ENCODE peak calls at places on chromosomes 16 and 17, in seven cellular contexts. One of them, this sample, is unnamed.

GRCh38 chr17:19614900-19615299 is 33.7 kb upstream of the ALDH3A2 start:
- DNase-seq in progenitor cell of endocrine pancreas: no peak
- DNase-seq in cardiac fibroblast: no peak
- DNase-seq in HFFc6: no peak
- DNase-seq in tibial nerve: no peak
- DNase-seq in CD4-positive, alpha-beta T cell: no peak
- DNase-seq in osteocyte: no peak
- DNase-seq in this sample: no peak

GRCh38 chr17:76293106-76293505 is 15.0 kb downstream of the QRICH2 start:
- DNase-seq in progenitor cell of endocrine pancreas: no peak
- DNase-seq in cardiac fibroblast: no peak
- DNase-seq in HFFc6: no peak
- DNase-seq in tibial nerve: no peak
- DNase-seq in CD4-positive, alpha-beta T cell: no peak
- DNase-seq in osteocyte: no peak
- DNase-seq in this sample: no peak

GRCh38 chr17:77146882-77147281 is 6.1 kb downstream of the SEC14L1 start:
- DNase-seq in progenitor cell of endocrine pancreas: peak
- DNase-seq in cardiac fibroblast: no peak
- DNase-seq in HFFc6: no peak
- DNase-seq in tibial nerve: no peak
- DNase-seq in CD4-positive, alpha-beta T cell: no peak
- DNase-seq in osteocyte: no peak
- DNase-seq in this sample: no peak

GRCh38 chr17:41651625-41652460 is 27.5 kb upstream of the KRT17 start:
- DNase-seq in progenitor cell of endocrine pancreas: no peak
- DNase-seq in cardiac fibroblast: no peak
- DNase-seq in HFFc6: no peak
- DNase-seq in tibial nerve: no peak
- DNase-seq in CD4-positive, alpha-beta T cell: no peak
- DNase-seq in osteocyte: no peak
- DNase-seq in this sample: no peak

GRCh38 chr16:77133706-77134105 is 57.3 kb upstream of the MON1B start:
- DNase-seq in progenitor cell of endocrine pancreas: no peak
- DNase-seq in cardiac fibroblast: no peak
- DNase-seq in HFFc6: no peak
- DNase-seq in tibial nerve: no peak
- DNase-seq in CD4-positive, alpha-beta T cell: no peak
- DNase-seq in osteocyte: no peak
- DNase-seq in this sample: no peak

GRCh38 chr17:14926526-14927122 is 338.5 kb downstream of the PMP22 start:
- DNase-seq in progenitor cell of endocrine pancreas: peak
- DNase-seq in cardiac fibroblast: peak
- DNase-seq in HFFc6: peak
- DNase-seq in tibial nerve: no peak
- DNase-seq in CD4-positive, alpha-beta T cell: peak
- DNase-seq in osteocyte: peak
- DNase-seq in this sample: peak

GRCh38 chr17:31211352-31212012 is 85.6 kb downstream of the OMG start:
- DNase-seq in progenitor cell of endocrine pancreas: no peak
- DNase-seq in cardiac fibroblast: no peak
- DNase-seq in HFFc6: peak
- DNase-seq in tibial nerve: no peak
- DNase-seq in CD4-positive, alpha-beta T cell: no peak
- DNase-seq in osteocyte: no peak
- DNase-seq in this sample: no peak

GRCh38 chr16:12159028-12159427 is 182.5 kb downstream of the SNX29 start:
- DNase-seq in progenitor cell of endocrine pancreas: no peak
- DNase-seq in cardiac fibroblast: no peak
- DNase-seq in HFFc6: no peak
- DNase-seq in tibial nerve: no peak
- DNase-seq in CD4-positive, alpha-beta T cell: no peak
- DNase-seq in osteocyte: no peak
- DNase-seq in this sample: no peak

GRCh38 chr17:50047488-50048126 is 8.3 kb upstream of the ITGA3 start:
- DNase-seq in progenitor cell of endocrine pancreas: no peak
- DNase-seq in cardiac fibroblast: peak
- DNase-seq in HFFc6: peak
- DNase-seq in tibial nerve: peak
- DNase-seq in CD4-positive, alpha-beta T cell: no peak
- DNase-seq in osteocyte: no peak
- DNase-seq in this sample: no peak

GRCh38 chr16:8568231-8568617 is 22.1 kb downstream of the TMEM114 start:
- DNase-seq in progenitor cell of endocrine pancreas: no peak
- DNase-seq in cardiac fibroblast: no peak
- DNase-seq in HFFc6: peak
- DNase-seq in tibial nerve: no peak
- DNase-seq in CD4-positive, alpha-beta T cell: no peak
- DNase-seq in osteocyte: no peak
- DNase-seq in this sample: no peak

GRCh38 chr17:40530988-40531971 is 29.9 kb upstream of the TNS4 start:
- DNase-seq in progenitor cell of endocrine pancreas: no peak
- DNase-seq in cardiac fibroblast: no peak
- DNase-seq in HFFc6: no peak
- DNase-seq in tibial nerve: peak
- DNase-seq in CD4-positive, alpha-beta T cell: peak
- DNase-seq in osteocyte: no peak
- DNase-seq in this sample: no peak

GRCh38 chr17:16652847-16653366 is 743 bp downstream of the ZNF624 start:
- DNase-seq in progenitor cell of endocrine pancreas: no peak
- DNase-seq in cardiac fibroblast: no peak
- DNase-seq in HFFc6: no peak
- DNase-seq in tibial nerve: no peak
- DNase-seq in CD4-positive, alpha-beta T cell: no peak
- DNase-seq in osteocyte: no peak
- DNase-seq in this sample: no peak

GRCh38 chr17:8806206-8807069 is 7.3 kb upstream of the MFSD6L start:
- DNase-seq in progenitor cell of endocrine pancreas: no peak
- DNase-seq in cardiac fibroblast: no peak
- DNase-seq in HFFc6: no peak
- DNase-seq in tibial nerve: no peak
- DNase-seq in CD4-positive, alpha-beta T cell: no peak
- DNase-seq in osteocyte: peak
- DNase-seq in this sample: no peak

GRCh38 chr16:22728167-22728836 is 85.7 kb upstream of the HS3ST2 start:
- DNase-seq in progenitor cell of endocrine pancreas: no peak
- DNase-seq in cardiac fibroblast: no peak
- DNase-seq in HFFc6: no peak
- DNase-seq in tibial nerve: no peak
- DNase-seq in CD4-positive, alpha-beta T cell: no peak
- DNase-seq in osteocyte: no peak
- DNase-seq in this sample: no peak

GRCh38 chr16:56866955-56867830 is 2.2 kb downstream of the SLC12A3 start:
- DNase-seq in progenitor cell of endocrine pancreas: peak
- DNase-seq in cardiac fibroblast: peak
- DNase-seq in HFFc6: peak
- DNase-seq in tibial nerve: no peak
- DNase-seq in CD4-positive, alpha-beta T cell: no peak
- DNase-seq in osteocyte: no peak
- DNase-seq in this sample: no peak

GRCh38 chr17:67696853-67697505 is 20.8 kb upstream of the NOL11 start:
- DNase-seq in progenitor cell of endocrine pancreas: no peak
- DNase-seq in cardiac fibroblast: no peak
- DNase-seq in HFFc6: no peak
- DNase-seq in tibial nerve: no peak
- DNase-seq in CD4-positive, alpha-beta T cell: no peak
- DNase-seq in osteocyte: no peak
- DNase-seq in this sample: no peak

GRCh38 chr16:49776085-49776501 is 79.8 kb downstream of the ZNF423 start:
- DNase-seq in progenitor cell of endocrine pancreas: no peak
- DNase-seq in cardiac fibroblast: peak
- DNase-seq in HFFc6: no peak
- DNase-seq in tibial nerve: no peak
- DNase-seq in CD4-positive, alpha-beta T cell: no peak
- DNase-seq in osteocyte: peak
- DNase-seq in this sample: no peak

GRCh38 chr17:49822829-49823228 is 25.0 kb downstream of the TAC4 start:
- DNase-seq in progenitor cell of endocrine pancreas: no peak
- DNase-seq in cardiac fibroblast: peak
- DNase-seq in HFFc6: no peak
- DNase-seq in tibial nerve: no peak
- DNase-seq in CD4-positive, alpha-beta T cell: no peak
- DNase-seq in osteocyte: no peak
- DNase-seq in this sample: no peak

GRCh38 chr16:52812945-52813556 is 239.6 kb downstream of the CHD9NB start:
- DNase-seq in progenitor cell of endocrine pancreas: no peak
- DNase-seq in cardiac fibroblast: peak
- DNase-seq in HFFc6: no peak
- DNase-seq in tibial nerve: no peak
- DNase-seq in CD4-positive, alpha-beta T cell: no peak
- DNase-seq in osteocyte: no peak
- DNase-seq in this sample: no peak

GRCh38 chr17:39551879-39552278 is 55.8 kb downstream of the NEUROD2 start:
- DNase-seq in progenitor cell of endocrine pancreas: no peak
- DNase-seq in cardiac fibroblast: peak
- DNase-seq in HFFc6: no peak
- DNase-seq in tibial nerve: no peak
- DNase-seq in CD4-positive, alpha-beta T cell: no peak
- DNase-seq in osteocyte: no peak
- DNase-seq in this sample: no peak

GRCh38 chr17:7747586-7747985 is 30.0 kb downstream of the DNAH2 start:
- DNase-seq in progenitor cell of endocrine pancreas: no peak
- DNase-seq in cardiac fibroblast: peak
- DNase-seq in HFFc6: peak
- DNase-seq in tibial nerve: no peak
- DNase-seq in CD4-positive, alpha-beta T cell: no peak
- DNase-seq in osteocyte: no peak
- DNase-seq in this sample: no peak

GRCh38 chr17:74442670-74443515 is 11.0 kb downstream of the GPRC5C start:
- DNase-seq in progenitor cell of endocrine pancreas: peak
- DNase-seq in cardiac fibroblast: peak
- DNase-seq in HFFc6: no peak
- DNase-seq in tibial nerve: peak
- DNase-seq in CD4-positive, alpha-beta T cell: no peak
- DNase-seq in osteocyte: no peak
- DNase-seq in this sample: no peak

GRCh38 chr17:66301864-66302741 is at the start of gene PRKCA:
- DNase-seq in progenitor cell of endocrine pancreas: peak
- DNase-seq in cardiac fibroblast: peak
- DNase-seq in HFFc6: peak
- DNase-seq in tibial nerve: peak
- DNase-seq in CD4-positive, alpha-beta T cell: peak
- DNase-seq in osteocyte: peak
- DNase-seq in this sample: peak

GRCh38 chr16:28597692-28598261 is 927 bp upstream of the SULT1A2 start:
- DNase-seq in progenitor cell of endocrine pancreas: no peak
- DNase-seq in cardiac fibroblast: peak
- DNase-seq in HFFc6: peak
- DNase-seq in tibial nerve: no peak
- DNase-seq in CD4-positive, alpha-beta T cell: no peak
- DNase-seq in osteocyte: no peak
- DNase-seq in this sample: no peak

GRCh38 chr16:67977005-67977404 is 3.3 kb downstream of the DPEP3 start:
- DNase-seq in progenitor cell of endocrine pancreas: no peak
- DNase-seq in cardiac fibroblast: no peak
- DNase-seq in HFFc6: no peak
- DNase-seq in tibial nerve: no peak
- DNase-seq in CD4-positive, alpha-beta T cell: no peak
- DNase-seq in osteocyte: no peak
- DNase-seq in this sample: no peak

GRCh38 chr16:2514333-2515179 is 804 bp downstream of the ATP6V0C start:
- DNase-seq in progenitor cell of endocrine pancreas: peak
- DNase-seq in cardiac fibroblast: no peak
- DNase-seq in HFFc6: no peak
- DNase-seq in tibial nerve: no peak
- DNase-seq in CD4-positive, alpha-beta T cell: no peak
- DNase-seq in osteocyte: no peak
- DNase-seq in this sample: no peak

GRCh38 chr17:68640601-68641000 is 39.4 kb upstream of the FAM20A start:
- DNase-seq in progenitor cell of endocrine pancreas: no peak
- DNase-seq in cardiac fibroblast: peak
- DNase-seq in HFFc6: no peak
- DNase-seq in tibial nerve: no peak
- DNase-seq in CD4-positive, alpha-beta T cell: no peak
- DNase-seq in osteocyte: no peak
- DNase-seq in this sample: no peak

GRCh38 chr17:67931227-67931626 is 65.0 kb downstream of the C17orf58 start:
- DNase-seq in progenitor cell of endocrine pancreas: no peak
- DNase-seq in cardiac fibroblast: peak
- DNase-seq in HFFc6: no peak
- DNase-seq in tibial nerve: no peak
- DNase-seq in CD4-positive, alpha-beta T cell: no peak
- DNase-seq in osteocyte: no peak
- DNase-seq in this sample: no peak

GRCh38 chr16:1381655-1382406 is 30.1 kb downstream of the GNPTG start:
- DNase-seq in progenitor cell of endocrine pancreas: no peak
- DNase-seq in cardiac fibroblast: no peak
- DNase-seq in HFFc6: no peak
- DNase-seq in tibial nerve: no peak
- DNase-seq in CD4-positive, alpha-beta T cell: no peak
- DNase-seq in osteocyte: no peak
- DNase-seq in this sample: no peak

DNA sequence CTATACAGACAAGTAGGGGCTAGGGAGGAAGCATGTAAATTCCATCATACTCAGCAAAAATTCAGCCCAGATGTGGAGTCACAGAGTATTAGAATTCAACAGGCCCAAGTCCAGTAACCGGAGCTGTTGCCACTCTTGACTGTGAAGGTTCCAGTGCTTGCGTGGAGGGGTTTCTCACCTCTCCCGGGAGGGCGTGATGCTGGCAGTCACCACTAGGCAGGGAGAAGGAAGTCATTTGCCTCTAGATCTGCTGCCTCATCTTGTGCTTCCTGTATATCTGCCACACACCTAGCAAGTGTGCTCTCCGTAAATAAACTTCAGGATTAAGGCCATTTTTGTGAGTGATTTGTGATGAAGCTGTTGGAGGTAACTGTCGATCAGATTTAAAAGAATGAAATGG is 1.0 kb upstream of the CKLF start:
- DNase-seq in progenitor cell of endocrine pancreas: no peak
- DNase-seq in cardiac fibroblast: no peak
- DNase-seq in HFFc6: no peak
- DNase-seq in tibial nerve: no peak
- DNase-seq in CD4-positive, alpha-beta T cell: peak
- DNase-seq in osteocyte: no peak
- DNase-seq in this sample: no peak
- TF ChIP-seq CTCF in progenitor cell of endocrine pancreas: peak
- TF ChIP-seq CTCF in cardiac fibroblast: peak
- TF ChIP-seq CTCF in HFFc6: peak
- TF ChIP-seq CTCF in tibial nerve: peak
- TF ChIP-seq CTCF in CD4-positive, alpha-beta T cell: peak
- TF ChIP-seq CTCF in osteocyte: no peak
- TF ChIP-seq CTCF in this sample: no peak

GRCh38 chr17:63442549-63443035 is 3.5 kb downstream of the CYB561 start:
- DNase-seq in progenitor cell of endocrine pancreas: no peak
- DNase-seq in cardiac fibroblast: no peak
- DNase-seq in HFFc6: no peak
- DNase-seq in tibial nerve: no peak
- DNase-seq in CD4-positive, alpha-beta T cell: no peak
- DNase-seq in osteocyte: no peak
- DNase-seq in this sample: no peak
- TF ChIP-seq CTCF in progenitor cell of endocrine pancreas: no peak
- TF ChIP-seq CTCF in cardiac fibroblast: peak
- TF ChIP-seq CTCF in HFFc6: no peak
- TF ChIP-seq CTCF in tibial nerve: no peak
- TF ChIP-seq CTCF in CD4-positive, alpha-beta T cell: no peak
- TF ChIP-seq CTCF in osteocyte: no peak
- TF ChIP-seq CTCF in this sample: no peak

GRCh38 chr16:14606102-14606501 is 24.0 kb downstream of the PARN start:
- DNase-seq in progenitor cell of endocrine pancreas: no peak
- DNase-seq in cardiac fibroblast: no peak
- DNase-seq in HFFc6: no peak
- DNase-seq in tibial nerve: no peak
- DNase-seq in CD4-positive, alpha-beta T cell: no peak
- DNase-seq in osteocyte: no peak
- DNase-seq in this sample: no peak
- TF ChIP-seq CTCF in progenitor cell of endocrine pancreas: no peak
- TF ChIP-seq CTCF in cardiac fibroblast: no peak
- TF ChIP-seq CTCF in HFFc6: no peak
- TF ChIP-seq CTCF in tibial nerve: no peak
- TF ChIP-seq CTCF in CD4-positive, alpha-beta T cell: no peak
- TF ChIP-seq CTCF in osteocyte: no peak
- TF ChIP-seq CTCF in this sample: no peak

GRCh38 chr16:88505405-88506082 is 52.5 kb downstream of the ZFPM1 start:
- DNase-seq in progenitor cell of endocrine pancreas: no peak
- DNase-seq in cardiac fibroblast: peak
- DNase-seq in HFFc6: no peak
- DNase-seq in tibial nerve: no peak
- DNase-seq in CD4-positive, alpha-beta T cell: peak
- DNase-seq in osteocyte: no peak
- DNase-seq in this sample: peak
- TF ChIP-seq CTCF in progenitor cell of endocrine pancreas: peak
- TF ChIP-seq CTCF in cardiac fibroblast: peak
- TF ChIP-seq CTCF in HFFc6: peak
- TF ChIP-seq CTCF in tibial nerve: no peak
- TF ChIP-seq CTCF in CD4-positive, alpha-beta T cell: peak
- TF ChIP-seq CTCF in osteocyte: peak
- TF ChIP-seq CTCF in this sample: peak